ENCODE peak calls at places on chromosomes 4 and X, in four cellular contexts. Y is neural progenitor cell, B is OCI-LY7, Z is SK-N-SH. A is an unnamed sample.

GRCh38 chr4:55083771-55084170 is 41.6 kb downstream of the KDR start:
- DNase-seq in Y (no peak), Z (no peak), B (no peak), A (no peak)

GRCh38 chr4:3226467-3226866 is 22.5 kb upstream of the MSANTD1 start:
- DNase-seq in Y (no peak), Z (no peak), B (no peak), A (no peak)

GRCh38 chr4:96315815-96316214 is 475.9 kb downstream of the PDHA2 start:
- DNase-seq in Y (peak), B (no peak), Z (no peak), A (peak)

GRCh38 chr4:174553828-174554227 is 31.5 kb upstream of the HPGD start:
- DNase-seq in Y (no peak), Z (no peak), B (no peak), A (peak)

GRCh38 chr4:6855692-6856297 is 53.8 kb upstream of the TBC1D14 start:
- DNase-seq in B (no peak), Y (no peak), Z (no peak), A (peak)

GRCh38 chrX:153967536-153968214 is 3.9 kb downstream of the HCFC1 start:
- DNase-seq in Z (no peak), B (no peak), Y (no peak), A (no peak)

GRCh38 chrX:121103381-121103780 is 56.0 kb downstream of the GLUD2 start:
- DNase-seq in Y (no peak), Z (no peak), B (no peak), A (peak)

GRCh38 chr4:123986268-123986798 is 589.7 kb downstream of the SPRY1 start:
- DNase-seq in Z (no peak), B (no peak), Y (no peak), A (peak)

GRCh38 chrX:125203379-125203736 is 116.3 kb upstream of the TEX13C start:
- DNase-seq in B (no peak), Z (peak), Y (peak), A (no peak)

GRCh38 chrX:131818297-131818936 is 204.7 kb upstream of the STK26 start:
- DNase-seq in B (no peak), Y (no peak), Z (no peak), A (peak)

GRCh38 chr4:189507060-189507459 is 433.6 kb upstream of the FRG1 start:
- DNase-seq in B (no peak), Y (no peak), Z (no peak), A (no peak)

GRCh38 chr4:85452073-85452764 is 22.7 kb upstream of the ARHGAP24 start:
- DNase-seq in B (no peak), Z (peak), Y (no peak), A (no peak)

GRCh38 chr4:109752545-109752944 is 22.7 kb upstream of the PLA2G12A start:
- DNase-seq in Y (no peak), B (peak), Z (no peak), A (no peak)

GRCh38 chr4:56506110-56506705 is 617 bp downstream of the ARL9 start:
- DNase-seq in Z (peak), B (no peak), Y (peak), A (no peak)
- H3K27ac ChIP-seq in Z (no peak), B (no peak), Y (no peak), A (no peak)

DNA sequence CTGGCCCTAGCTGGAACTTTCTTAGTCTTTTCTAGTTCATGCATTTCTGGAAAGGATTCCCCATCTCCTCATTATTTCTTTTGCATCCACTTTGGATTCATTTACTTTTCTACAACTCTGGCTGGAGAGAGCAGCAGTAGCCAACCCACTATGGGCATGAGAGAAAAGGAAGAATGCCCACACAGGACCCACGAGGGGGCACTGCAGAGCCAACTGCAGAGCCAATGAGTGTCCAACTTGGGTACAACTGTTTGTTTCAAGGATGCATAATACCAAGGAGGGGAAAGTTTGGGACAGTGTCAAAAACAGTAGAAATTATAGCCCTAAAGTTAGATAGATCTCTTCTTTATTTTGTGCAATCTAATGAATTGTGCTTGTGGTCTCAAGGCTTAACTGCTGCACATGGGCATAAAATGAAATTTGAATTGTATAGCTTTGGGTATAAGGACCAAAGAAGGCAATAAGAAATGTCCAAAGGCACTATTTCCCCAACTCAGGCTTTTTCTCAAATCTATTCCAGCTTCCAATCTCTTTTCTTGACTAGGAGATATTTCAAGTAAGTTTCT is 230.6 kb downstream of the NSUN7 start:
- DNase-seq in B (peak), Y (peak), Z (no peak), A (peak)
- TF ChIP-seq EZH2phosphoT487 in B (no peak), Y (no peak), Z (no peak), A (no peak)

GRCh38 chr4:159273126-159273438 is 170.2 kb downstream of the RAPGEF2 start:
- DNase-seq in B (no peak), Z (peak), Y (no peak), A (no peak)
- H2AFZ ChIP-seq in B (no peak), Z (no peak), Y (no peak), A (no peak)

GRCh38 chrX:2820131-2820771 is 8.5 kb upstream of the GYG2 start:
- DNase-seq in B (no peak), Y (no peak), Z (no peak), A (no peak)

GRCh38 chrX:2811271-2811670 is 17.5 kb upstream of the GYG2 start:
- DNase-seq in Y (no peak), B (no peak), Z (no peak), A (no peak)

GRCh38 chrX:2819345-2820130 is 9.2 kb upstream of the GYG2 start:
- DNase-seq in Y (no peak), B (peak), Z (peak), A (peak)

DNA sequence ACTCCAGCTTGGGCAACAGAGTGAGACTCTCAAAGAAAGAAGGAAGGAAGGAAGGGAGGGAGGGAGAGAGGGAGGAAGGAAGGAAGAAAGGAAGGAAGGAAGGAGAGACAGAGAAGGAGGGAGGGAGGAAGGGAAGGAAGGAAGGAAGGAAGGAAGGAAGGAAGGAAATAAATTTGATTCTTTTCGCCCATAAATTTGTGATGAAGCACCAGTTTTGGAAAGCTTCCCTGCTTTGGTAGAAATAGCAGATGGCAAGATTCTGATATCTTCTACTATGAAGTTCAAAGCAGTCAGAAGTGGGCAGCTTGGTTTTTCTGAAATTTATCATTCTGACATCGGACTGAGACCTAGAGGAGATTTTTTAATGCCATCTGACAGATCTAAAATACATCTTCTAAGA is 11.7 kb upstream of the GYG2 start:
- DNase-seq in B (no peak), Y (no peak), Z (no peak), A (no peak)
- H3K27ac ChIP-seq in B (no peak), Y (no peak), Z (no peak), A (no peak)

DNA sequence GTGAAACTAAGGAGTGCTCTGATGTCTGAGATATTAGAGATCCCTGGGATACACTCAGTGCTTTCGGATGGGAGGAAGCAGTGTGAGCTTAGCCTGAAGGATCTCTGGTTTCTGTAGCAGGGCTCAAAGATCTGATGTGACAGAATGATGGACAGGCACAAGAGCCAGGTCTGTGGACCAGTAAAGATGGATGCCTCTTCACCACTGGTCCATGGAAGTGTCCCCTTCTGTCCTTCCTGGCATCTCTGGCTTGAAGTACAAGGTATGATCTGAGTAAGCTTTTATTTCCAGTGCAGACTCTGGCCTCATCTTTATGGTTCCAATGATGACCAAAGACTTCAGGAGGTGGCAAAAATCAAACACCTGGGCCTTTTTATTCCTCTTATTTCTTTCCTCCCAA is 88.1 kb downstream of the TBC1D9 start:
- DNase-seq in Y (no peak), B (no peak), Z (no peak), A (no peak)
- TF ChIP-seq EZH2phosphoT487 in Y (no peak), B (no peak), Z (no peak), A (no peak)

DNA sequence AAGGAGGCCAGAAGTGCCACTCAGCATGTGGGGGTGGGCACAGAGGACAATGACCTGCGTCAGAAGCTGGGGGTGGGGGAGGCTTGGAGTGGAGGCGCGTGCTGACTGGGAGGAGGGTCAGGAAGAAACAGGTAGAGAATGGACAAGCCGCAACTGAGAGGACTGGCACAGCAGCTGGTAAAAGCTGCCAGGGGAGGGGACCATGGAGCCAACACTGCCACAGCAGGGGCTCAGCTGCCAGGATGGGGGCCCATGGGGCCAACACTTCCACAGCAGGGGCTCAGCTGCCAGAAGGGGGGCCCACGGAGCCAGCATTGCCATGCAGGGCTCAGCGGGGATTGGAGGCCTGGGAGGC is 19.1 kb downstream of the RNF212 start:
- DNase-seq in B (no peak), Z (no peak), Y (no peak), A (no peak)
- H2AFZ ChIP-seq in B (no peak), Z (no peak), Y (no peak), A (no peak)

DNA sequence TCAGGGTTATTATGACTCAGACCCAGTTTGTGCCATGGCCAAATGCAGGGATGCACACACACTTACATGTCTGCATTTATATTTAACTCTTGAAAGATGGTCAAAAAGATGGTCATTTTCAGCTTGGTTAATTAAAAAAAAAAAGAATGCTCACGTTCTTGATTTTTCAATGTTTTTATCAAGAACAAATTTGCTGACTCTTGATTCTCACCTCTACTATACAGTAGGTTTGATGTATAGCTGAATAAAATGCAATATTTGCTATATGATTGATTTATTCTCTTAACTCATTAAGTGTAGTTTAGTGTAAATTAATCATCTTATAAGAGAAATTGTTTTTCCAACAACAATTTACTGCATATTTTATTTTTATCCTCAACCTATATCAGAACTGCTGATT is 160.4 kb downstream of the SLIT2 start:
- DNase-seq in Z (no peak), Y (no peak), B (no peak), A (no peak)
- H3K27ac ChIP-seq in Z (no peak), Y (no peak), B (no peak), A (no peak)

GRCh38 chrX:108186811-108187210 is 95.2 kb downstream of the ATG4A start:
- DNase-seq in Y (no peak), B (no peak), Z (no peak), A (peak)
- TF ChIP-seq EZH2phosphoT487 in Y (no peak), B (no peak), Z (no peak), A (no peak)